ENCODE peak calls at places on chromosomes 3 and 15, in five cellular contexts. D is SK-N-MC, G is neuronal stem cell, Q is fibroblast of villous mesenchyme, Z is foreskin fibroblast. C is an unnamed sample.
A peak's percentile ranks its signal among the peaks of the same experiment; 100 is the strongest.

GRCh38 chr3:31523543-31523942 is 9.2 kb upstream of the STT3B start:
- DNase-seq in Q (no peak), Z (no peak), D (no peak), G (no peak), C (no peak)

GRCh38 chr3:141255137-141255536 is 23.5 kb downstream of the PXYLP1 start:
- DNase-seq in G (no peak), Q (no peak), Z (no peak), D (no peak), C (no peak)

GRCh38 chr3:10205461-10206165 is 40.9 kb downstream of the IRAK2 start:
- DNase-seq in D (no peak), Z (peak; percentile 96), Q (peak; percentile 70), G (no peak), C (no peak)

GRCh38 chr15:76988874-76989780 is 5.8 kb upstream of the PSTPIP1 start:
- DNase-seq in D (no peak), Q (no peak), Z (no peak), G (no peak), C (no peak)

GRCh38 chr3:123098411-123099330 is 31.8 kb downstream of the PDIA5 start:
- DNase-seq in D (no peak), Z (no peak), G (no peak), Q (no peak), C (no peak)

GRCh38 chr3:72942427-72942826 is 54.2 kb upstream of the PPP4R2 start:
- DNase-seq in D (no peak), Z (no peak), G (no peak), Q (no peak), C (no peak)

GRCh38 chr3:129783470-129783869 is 110.0 kb downstream of the TMCC1 start:
- DNase-seq in Q (no peak), G (no peak), Z (no peak), D (no peak), C (no peak)

GRCh38 chr15:71003314-71003713 is 110.7 kb downstream of the LRRC49 start:
- DNase-seq in D (no peak), G (no peak), Z (peak; percentile 14), Q (no peak), C (no peak)